ENCODE peak calls at places on chromosome 11, in four cellular contexts. Z is stimulated activated CD8-positive, alpha-beta memory T cell treated with anti-CD3 and anti-CD28 coated beads, Interleukin-7, amount 100 ng/mL, for 1 hour; H is skeletal muscle cell; O is brain pericyte. Q is an unnamed sample.
A peak's percentile ranks its signal among the peaks of the same experiment; 100 is the strongest.

GRCh38 chr11:78202733-78203167 is 14.0 kb downstream of the USP35 start:
- DNase-seq in O (no peak), Z (no peak), H (no peak), Q (no peak)

GRCh38 chr11:23123766-23124165 is 263.5 kb upstream of the CCDC179 start:
- DNase-seq in H (peak; percentile 15), O (no peak), Z (no peak), Q (no peak)

GRCh38 chr11:24844406-24844805 is 347.6 kb downstream of the LUZP2 start:
- DNase-seq in Z (no peak), H (no peak), O (no peak), Q (peak; percentile 48)

GRCh38 chr11:130323452-130324448 is 9.0 kb upstream of the ZBTB44 start:
- DNase-seq in Z (no peak), O (no peak), H (no peak), Q (peak; percentile 45)

GRCh38 chr11:134001101-134001500 is 44.3 kb upstream of the IGSF9B start:
- DNase-seq in O (no peak), H (no peak), Z (no peak), Q (no peak)

GRCh38 chr11:66015094-66015881 is 3.5 kb downstream of the CST6 start:
- DNase-seq in O (no peak), H (no peak), Z (no peak), Q (no peak)

GRCh38 chr11:27087425-27087824 is 46.8 kb downstream of the BBOX1 start:
- DNase-seq in H (no peak), Z (no peak), O (no peak), Q (no peak)

GRCh38 chr11:75535039-75535563 is 9.4 kb upstream of the GDPD5 start:
- DNase-seq in H (no peak), O (no peak), Z (no peak), Q (no peak)

GRCh38 chr11:124920870-124921609 is 2.0 kb downstream of the HEPN1 start:
- DNase-seq in Z (peak; percentile 57), H (no peak), O (no peak), Q (peak; percentile 93)

GRCh38 chr11:26106713-26107112 is 225.2 kb upstream of the ANO3 start:
- DNase-seq in H (no peak), O (no peak), Z (no peak), Q (no peak)

GRCh38 chr11:102528618-102529017 is 1.9 kb downstream of the MMP7 start:
- DNase-seq in Z (no peak), O (no peak), H (no peak), Q (no peak)

GRCh38 chr11:17703951-17704350 is 15.4 kb upstream of the MYOD1 start:
- DNase-seq in O (no peak), H (no peak), Z (no peak), Q (no peak)

GRCh38 chr11:128804481-128804880 is 62.6 kb downstream of the KCNJ1 start:
- DNase-seq in H (no peak), O (no peak), Z (no peak), Q (no peak)

GRCh38 chr11:126992065-126992803 is 8.3 kb downstream of the KIRREL3 start:
- DNase-seq in O (no peak), Z (no peak), H (peak; percentile 85), Q (no peak)

GRCh38 chr11:35981581-35981980 is 37.7 kb downstream of the LDLRAD3 start:
- DNase-seq in O (no peak), H (no peak), Z (no peak), Q (no peak)

GRCh38 chr11:82533628-82534353 is 199.9 kb downstream of the FAM181B start:
- DNase-seq in Z (no peak), H (no peak), O (no peak), Q (no peak)

GRCh38 chr11:124837491-124837856 is 27.8 kb upstream of the ROBO3 start:
- DNase-seq in H (peak; percentile 74), O (peak; percentile 69), Z (no peak), Q (peak; percentile 72)